ENCODE peak calls at places on chromosomes 11 and 22, in nine cellular contexts. J, X, P, I, G, K, A, M and S are unnamed samples.

GRCh38 chr22:26527574-26528465 is 15.5 kb upstream of the TFIP11 start:
- DNase-seq in J (no peak), X (no peak), P (no peak), I (no peak), G (no peak), K (no peak), A (no peak), M (no peak), S (no peak)

GRCh38 chr11:131924446-131925240 is 554.2 kb downstream of the NTM start:
- DNase-seq in J (no peak), X (no peak), P (no peak), I (no peak), G (no peak), K (no peak), A (no peak), M (no peak), S (no peak)

GRCh38 chr11:11584446-11584810 is 37.4 kb downstream of the GALNT18 start:
- DNase-seq in J (no peak), X (no peak), P (no peak), I (peak), G (no peak), K (peak), A (no peak), M (no peak), S (no peak)

GRCh38 chr11:114348200-114349191 is 51.8 kb downstream of the C11orf71 start:
- DNase-seq in J (peak), X (peak), P (peak), I (peak), G (no peak), K (peak), A (peak), M (peak), S (no peak)

GRCh38 chr11:69344570-69345145 is 50.7 kb downstream of the MYEOV start:
- DNase-seq in J (no peak), X (no peak), P (no peak), I (no peak), G (no peak), K (no peak), A (no peak), M (no peak), S (no peak)

GRCh38 chr11:69105431-69106123 is 50.2 kb upstream of the SMIM38 start:
- DNase-seq in J (peak), X (no peak), P (no peak), I (no peak), G (no peak), K (no peak), A (no peak), M (no peak), S (no peak)

GRCh38 chr11:8338138-8338537 is 74.5 kb upstream of the LMO1 start:
- DNase-seq in J (peak), X (peak), P (peak), I (no peak), G (no peak), K (peak), A (peak), M (peak), S (peak)

GRCh38 chr11:130037881-130038601 is 31.7 kb upstream of the APLP2 start:
- DNase-seq in J (no peak), X (no peak), P (no peak), I (no peak), G (no peak), K (no peak), A (peak), M (no peak), S (no peak)

GRCh38 chr11:19512621-19513020 is 200.0 kb upstream of the NAV2 start:
- DNase-seq in J (no peak), X (no peak), P (no peak), I (no peak), G (no peak), K (no peak), A (no peak), M (no peak), S (no peak)
- TF ChIP-seq POLR2AphosphoS5 in J (no peak), X (no peak), P (no peak), I (no peak), G (no peak), K (no peak), A (no peak), M (no peak), S (no peak)

GRCh38 chr22:42842658-42843370 is 14.3 kb downstream of the ARFGAP3 start:
- DNase-seq in J (no peak), X (no peak), P (peak), I (no peak), G (no peak), K (no peak), A (no peak), M (peak), S (no peak)

GRCh38 chr22:42848941-42849340 is 8.1 kb downstream of the ARFGAP3 start:
- DNase-seq in J (no peak), X (no peak), P (no peak), I (no peak), G (no peak), K (no peak), A (no peak), M (no peak), S (no peak)

GRCh38 chr22:42847110-42847509 is 10.0 kb downstream of the ARFGAP3 start:
- DNase-seq in J (no peak), X (no peak), P (no peak), I (no peak), G (no peak), K (no peak), A (no peak), M (no peak), S (no peak)

GRCh38 chr22:42841444-42841843 is 15.6 kb downstream of the ARFGAP3 start:
- DNase-seq in J (no peak), X (no peak), P (no peak), I (no peak), G (no peak), K (no peak), A (no peak), M (no peak), S (no peak)

GRCh38 chr22:42844756-42845155 is 12.3 kb downstream of the ARFGAP3 start:
- DNase-seq in J (no peak), X (no peak), P (no peak), I (no peak), G (no peak), K (peak), A (no peak), M (no peak), S (no peak)
- TF ChIP-seq POLR2AphosphoS5 in J (no peak), X (no peak), P (no peak), I (peak), G (no peak), K (no peak), A (no peak), M (peak), S (no peak)

DNA sequence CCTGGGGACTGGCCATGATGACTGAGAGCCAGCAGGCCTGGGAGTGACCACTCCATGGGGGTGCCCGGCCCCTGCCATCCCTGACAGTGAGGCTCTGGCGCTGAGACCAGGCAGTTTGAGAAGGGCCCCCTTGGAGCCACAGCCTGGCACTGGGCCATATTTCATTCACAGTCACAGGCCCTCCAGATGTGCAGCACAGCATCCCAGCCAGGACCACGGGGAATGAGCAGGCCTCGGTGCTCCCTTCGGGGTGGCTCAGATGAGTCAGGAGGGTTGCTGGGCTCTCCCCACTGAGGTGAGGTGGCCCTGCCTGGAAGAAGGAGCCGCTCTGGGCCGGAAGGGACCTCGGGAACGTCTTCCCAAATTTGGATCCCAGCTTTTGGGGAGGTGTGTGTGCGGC is 53.0 kb downstream of the GRAMD4 start:
- DNase-seq in J (peak), X (no peak), P (no peak), I (no peak), G (no peak), K (no peak), A (no peak), M (no peak), S (no peak)
- TF ChIP-seq POLR2AphosphoS5 in J (no peak), X (no peak), P (no peak), I (no peak), G (no peak), K (no peak), A (no peak), M (no peak), S (no peak)

DNA sequence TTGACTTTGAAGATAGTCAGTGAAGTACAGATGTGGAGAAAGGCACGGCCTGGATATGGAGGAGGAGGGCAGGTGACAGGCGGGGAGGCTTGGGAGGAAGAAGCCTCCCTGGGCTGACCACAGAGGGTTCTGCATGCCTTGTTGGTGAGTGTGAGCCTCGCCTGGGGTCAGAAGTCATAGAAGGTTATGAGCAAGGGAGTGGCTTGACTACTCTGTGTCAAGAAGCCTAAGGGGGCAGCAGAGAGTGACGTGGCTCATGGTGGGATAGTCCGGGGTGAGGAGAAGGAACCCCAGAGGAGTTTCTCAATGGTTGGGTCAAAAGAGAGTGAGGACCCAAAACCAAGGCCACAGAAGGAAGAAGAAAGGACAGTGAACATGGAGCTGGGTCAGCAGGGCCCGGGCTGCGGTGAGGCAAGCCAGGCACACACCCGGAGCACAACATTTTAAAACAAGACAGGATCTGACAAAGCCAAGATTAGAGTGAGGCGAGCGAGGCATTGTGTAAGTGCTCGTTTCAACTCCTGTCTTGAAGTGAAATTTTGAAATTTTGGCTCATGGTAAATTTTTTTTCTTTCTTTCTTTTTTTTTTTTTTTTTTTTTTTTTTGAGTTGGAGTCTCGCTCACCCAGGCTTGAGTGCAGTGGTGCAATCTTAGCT is 31.9 kb downstream of the PDGFB start:
- DNase-seq in J (no peak), X (no peak), P (no peak), I (peak), G (peak), K (peak), A (peak), M (no peak), S (no peak)
- TF ChIP-seq POLR2AphosphoS5 in J (no peak), X (no peak), P (no peak), I (peak), G (no peak), K (no peak), A (no peak), M (no peak), S (no peak)

GRCh38 chr11:77506857-77507256 is 33.0 kb upstream of the PAK1 start:
- DNase-seq in J (peak), X (no peak), P (peak), I (no peak), G (no peak), K (peak), A (no peak), M (peak), S (no peak)

GRCh38 chr11:77501748-77502147 is 27.9 kb upstream of the PAK1 start:
- DNase-seq in J (no peak), X (no peak), P (no peak), I (no peak), G (no peak), K (no peak), A (no peak), M (no peak), S (no peak)

GRCh38 chr11:77502501-77502900 is 28.6 kb upstream of the PAK1 start:
- DNase-seq in J (no peak), X (no peak), P (no peak), I (no peak), G (no peak), K (no peak), A (no peak), M (no peak), S (no peak)

GRCh38 chr11:77505956-77506355 is 32.1 kb upstream of the PAK1 start:
- DNase-seq in J (peak), X (no peak), P (no peak), I (no peak), G (no peak), K (no peak), A (no peak), M (peak), S (no peak)

GRCh38 chr11:77503006-77503405 is 29.1 kb upstream of the PAK1 start:
- DNase-seq in J (peak), X (no peak), P (no peak), I (no peak), G (no peak), K (no peak), A (no peak), M (no peak), S (no peak)
- TF ChIP-seq POLR2AphosphoS5 in J (no peak), X (no peak), P (no peak), I (no peak), G (no peak), K (no peak), A (no peak), M (no peak), S (no peak)

GRCh38 chr11:109130910-109131309 is 291.1 kb upstream of the C11orf87 start:
- DNase-seq in J (no peak), X (no peak), P (no peak), I (no peak), G (no peak), K (no peak), A (no peak), M (no peak), S (no peak)
- TF ChIP-seq POLR2AphosphoS5 in J (no peak), X (no peak), P (no peak), I (no peak), G (no peak), K (no peak), A (no peak), M (no peak), S (no peak)

GRCh38 chr11:86669424-86669823 is 3.0 kb downstream of the ME3 start:
- DNase-seq in J (no peak), X (no peak), P (no peak), I (no peak), G (no peak), K (no peak), A (no peak), M (no peak), S (no peak)

GRCh38 chr11:86671386-86672006 is 920 bp downstream of the ME3 start:
- DNase-seq in J (no peak), X (peak), P (peak), I (no peak), G (peak), K (no peak), A (no peak), M (peak), S (no peak)

GRCh38 chr11:86668929-86669328 is 3.5 kb downstream of the ME3 start:
- DNase-seq in J (no peak), X (no peak), P (no peak), I (no peak), G (no peak), K (no peak), A (no peak), M (no peak), S (no peak)

GRCh38 chr11:86672007-86672621 is at the start of gene ME3:
- DNase-seq in J (peak), X (peak), P (peak), I (no peak), G (peak), K (no peak), A (no peak), M (peak), S (peak)

DNA sequence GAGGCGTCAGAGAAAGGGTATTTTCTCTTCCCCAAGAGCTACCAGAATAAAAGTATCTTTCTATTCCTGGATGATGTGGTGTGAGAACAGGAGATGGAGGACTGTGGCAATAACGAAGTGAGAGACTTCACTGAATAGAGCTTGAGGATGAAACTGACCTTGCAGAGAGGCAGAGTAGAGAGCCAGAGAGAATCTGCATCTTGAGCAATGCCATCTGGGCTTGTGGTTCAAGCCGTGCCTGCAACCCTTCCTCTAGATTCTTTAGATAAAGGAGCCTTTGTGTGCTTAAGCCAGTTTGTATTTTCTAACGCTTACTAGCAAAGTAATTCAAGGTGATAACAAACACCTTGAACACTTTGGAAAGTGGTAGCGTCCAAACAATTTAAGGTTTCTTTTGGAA is 2.2 kb downstream of the ME3 start:
- DNase-seq in J (no peak), X (no peak), P (no peak), I (no peak), G (no peak), K (no peak), A (no peak), M (no peak), S (no peak)
- TF ChIP-seq POLR2AphosphoS5 in J (no peak), X (no peak), P (no peak), I (no peak), G (no peak), K (no peak), A (no peak), M (no peak), S (no peak)

GRCh38 chr11:101336858-101337257 is 207.2 kb upstream of the PGR start:
- DNase-seq in J (no peak), X (no peak), P (no peak), I (no peak), G (no peak), K (no peak), A (no peak), M (no peak), S (no peak)
- TF ChIP-seq POLR2AphosphoS5 in J (no peak), X (no peak), P (no peak), I (no peak), G (no peak), K (no peak), A (no peak), M (no peak), S (no peak)

GRCh38 chr11:126312903-126313460 is 9.1 kb downstream of the DCPS start:
- DNase-seq in J (no peak), X (no peak), P (peak), I (no peak), G (no peak), K (no peak), A (no peak), M (no peak), S (no peak)

GRCh38 chr11:126318642-126319373 is 14.9 kb downstream of the DCPS start:
- DNase-seq in J (peak), X (no peak), P (peak), I (no peak), G (no peak), K (no peak), A (no peak), M (peak), S (no peak)

GRCh38 chr11:126313826-126314225 is 10.0 kb downstream of the DCPS start:
- DNase-seq in J (no peak), X (no peak), P (no peak), I (no peak), G (peak), K (no peak), A (no peak), M (no peak), S (no peak)

GRCh38 chr11:126319374-126319740 is 15.5 kb downstream of the DCPS start:
- DNase-seq in J (no peak), X (no peak), P (no peak), I (no peak), G (peak), K (no peak), A (no peak), M (no peak), S (no peak)

GRCh38 chr11:126317681-126318641 is 14.1 kb downstream of the DCPS start:
- DNase-seq in J (peak), X (no peak), P (peak), I (no peak), G (peak), K (no peak), A (no peak), M (peak), S (no peak)
- TF ChIP-seq POLR2AphosphoS5 in J (no peak), X (no peak), P (peak), I (no peak), G (peak), K (no peak), A (no peak), M (no peak), S (no peak)

DNA sequence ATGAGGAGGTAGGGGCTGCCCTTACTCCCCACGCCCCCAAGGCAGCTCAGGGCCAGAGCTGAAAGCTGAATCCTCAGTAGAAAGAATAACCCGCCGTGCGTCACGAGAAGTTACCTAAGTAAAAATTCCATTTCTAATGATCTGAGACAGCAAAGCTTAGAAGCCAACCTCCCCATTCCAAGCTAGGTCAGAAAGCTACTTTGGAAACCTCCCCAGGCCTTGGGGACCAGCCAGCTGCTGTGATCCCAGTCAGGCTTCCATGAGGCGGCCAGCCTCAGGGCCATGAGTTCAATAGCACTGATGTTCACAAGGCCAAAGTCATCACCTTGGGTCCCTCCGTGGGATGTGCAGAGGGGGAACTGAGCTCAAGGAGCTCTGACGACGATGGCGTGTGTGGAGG is 6.9 kb downstream of the SHISAL1 start:
- DNase-seq in J (no peak), X (no peak), P (peak), I (no peak), G (no peak), K (no peak), A (no peak), M (no peak), S (no peak)
- TF ChIP-seq POLR2AphosphoS5 in J (no peak), X (no peak), P (no peak), I (no peak), G (no peak), K (no peak), A (no peak), M (peak), S (no peak)